ENCODE peak calls at places on chromosomes 11 and 22, in seven cellular contexts. One of them, this sample, is unnamed.

GRCh38 chr11:59532620-59533019 is 21.3 kb downstream of the OR4D9 start:
- DNase-seq in amygdala: no peak
- DNase-seq in osteocyte: no peak
- DNase-seq in stimulated activated CD4-positive, alpha-beta T cell treated with anti-CD3 and anti-CD28 coated beads, Interleukin-4, amount 100 ng/mL, for 4 hours: no peak
- DNase-seq in skeletal muscle cell: no peak
- DNase-seq in HuH-7.5: no peak
- DNase-seq in activated gamma-delta T cell treated with Interleukin-2 at 50 U/mL for 16 hours: no peak
- DNase-seq in this sample: no peak

GRCh38 chr11:46380340-46381045 is 976 bp upstream of the MDK start:
- DNase-seq in osteocyte: no peak
- DNase-seq in activated gamma-delta T cell treated with Interleukin-2 at 50 U/mL for 16 hours: peak; percentile 44
- DNase-seq in skeletal muscle cell: no peak
- DNase-seq in stimulated activated CD4-positive, alpha-beta T cell treated with anti-CD3 and anti-CD28 coated beads, Interleukin-4, amount 100 ng/mL, for 4 hours: peak; percentile 65
- DNase-seq in HuH-7.5: peak; percentile 79
- DNase-seq in amygdala: no peak
- DNase-seq in this sample: peak; percentile 58

GRCh38 chr22:22201185-22201924 is 43.2 kb upstream of the VPREB1 start:
- DNase-seq in activated gamma-delta T cell treated with Interleukin-2 at 50 U/mL for 16 hours: peak; percentile 43
- DNase-seq in HuH-7.5: no peak
- DNase-seq in amygdala: no peak
- DNase-seq in osteocyte: no peak
- DNase-seq in stimulated activated CD4-positive, alpha-beta T cell treated with anti-CD3 and anti-CD28 coated beads, Interleukin-4, amount 100 ng/mL, for 4 hours: no peak
- DNase-seq in skeletal muscle cell: peak; percentile 4
- DNase-seq in this sample: peak; percentile 20

GRCh38 chr11:26599421-26599820 is 27.4 kb upstream of the MUC15 start:
- DNase-seq in stimulated activated CD4-positive, alpha-beta T cell treated with anti-CD3 and anti-CD28 coated beads, Interleukin-4, amount 100 ng/mL, for 4 hours: no peak
- DNase-seq in HuH-7.5: no peak
- DNase-seq in skeletal muscle cell: peak; percentile 65
- DNase-seq in activated gamma-delta T cell treated with Interleukin-2 at 50 U/mL for 16 hours: no peak
- DNase-seq in amygdala: no peak
- DNase-seq in osteocyte: no peak
- DNase-seq in this sample: peak; percentile 49

GRCh38 chr11:73140213-73141030 is 1.7 kb downstream of the FCHSD2 start:
- DNase-seq in osteocyte: peak; percentile 84
- DNase-seq in HuH-7.5: peak; percentile 56
- DNase-seq in activated gamma-delta T cell treated with Interleukin-2 at 50 U/mL for 16 hours: no peak
- DNase-seq in amygdala: no peak
- DNase-seq in skeletal muscle cell: no peak
- DNase-seq in stimulated activated CD4-positive, alpha-beta T cell treated with anti-CD3 and anti-CD28 coated beads, Interleukin-4, amount 100 ng/mL, for 4 hours: no peak
- DNase-seq in this sample: peak; percentile 36

GRCh38 chr11:109303342-109303741 is 118.6 kb upstream of the C11orf87 start:
- DNase-seq in skeletal muscle cell: no peak
- DNase-seq in osteocyte: no peak
- DNase-seq in activated gamma-delta T cell treated with Interleukin-2 at 50 U/mL for 16 hours: no peak
- DNase-seq in stimulated activated CD4-positive, alpha-beta T cell treated with anti-CD3 and anti-CD28 coated beads, Interleukin-4, amount 100 ng/mL, for 4 hours: no peak
- DNase-seq in amygdala: no peak
- DNase-seq in HuH-7.5: no peak
- DNase-seq in this sample: peak; percentile 23

GRCh38 chr11:62542750-62543567 is 3.6 kb downstream of the AHNAK start:
- DNase-seq in osteocyte: peak; percentile 93
- DNase-seq in amygdala: peak; percentile 48
- DNase-seq in skeletal muscle cell: no peak
- DNase-seq in stimulated activated CD4-positive, alpha-beta T cell treated with anti-CD3 and anti-CD28 coated beads, Interleukin-4, amount 100 ng/mL, for 4 hours: peak; percentile 65
- DNase-seq in activated gamma-delta T cell treated with Interleukin-2 at 50 U/mL for 16 hours: peak; percentile 63
- DNase-seq in HuH-7.5: peak; percentile 91
- DNase-seq in this sample: peak; percentile 95

GRCh38 chr22:43995057-43995685 is 28.9 kb upstream of the PARVB start:
- DNase-seq in osteocyte: no peak
- DNase-seq in HuH-7.5: no peak
- DNase-seq in amygdala: no peak
- DNase-seq in stimulated activated CD4-positive, alpha-beta T cell treated with anti-CD3 and anti-CD28 coated beads, Interleukin-4, amount 100 ng/mL, for 4 hours: no peak
- DNase-seq in skeletal muscle cell: no peak
- DNase-seq in activated gamma-delta T cell treated with Interleukin-2 at 50 U/mL for 16 hours: no peak
- DNase-seq in this sample: no peak

GRCh38 chr11:1863352-1864215 is 10.7 kb downstream of the LSP1 start:
- DNase-seq in stimulated activated CD4-positive, alpha-beta T cell treated with anti-CD3 and anti-CD28 coated beads, Interleukin-4, amount 100 ng/mL, for 4 hours: no peak
- DNase-seq in osteocyte: peak; percentile 98
- DNase-seq in amygdala: no peak
- DNase-seq in skeletal muscle cell: peak; percentile 79
- DNase-seq in activated gamma-delta T cell treated with Interleukin-2 at 50 U/mL for 16 hours: no peak
- DNase-seq in HuH-7.5: no peak
- DNase-seq in this sample: peak; percentile 75

GRCh38 chr11:128772814-128773213 is 78.9 kb downstream of the FLI1 start:
- DNase-seq in activated gamma-delta T cell treated with Interleukin-2 at 50 U/mL for 16 hours: peak; percentile 68
- DNase-seq in stimulated activated CD4-positive, alpha-beta T cell treated with anti-CD3 and anti-CD28 coated beads, Interleukin-4, amount 100 ng/mL, for 4 hours: peak; percentile 29
- DNase-seq in HuH-7.5: no peak
- DNase-seq in amygdala: no peak
- DNase-seq in skeletal muscle cell: no peak
- DNase-seq in osteocyte: no peak
- DNase-seq in this sample: peak; percentile 76

GRCh38 chr22:23773247-23774113 is 831 bp downstream of the MMP11 start:
- DNase-seq in stimulated activated CD4-positive, alpha-beta T cell treated with anti-CD3 and anti-CD28 coated beads, Interleukin-4, amount 100 ng/mL, for 4 hours: no peak
- DNase-seq in HuH-7.5: no peak
- DNase-seq in skeletal muscle cell: no peak
- DNase-seq in osteocyte: no peak
- DNase-seq in activated gamma-delta T cell treated with Interleukin-2 at 50 U/mL for 16 hours: no peak
- DNase-seq in amygdala: no peak
- DNase-seq in this sample: no peak

GRCh38 chr11:65468874-65469333 is 29.9 kb upstream of the MALAT1 start:
- DNase-seq in HuH-7.5: peak; percentile 73
- DNase-seq in stimulated activated CD4-positive, alpha-beta T cell treated with anti-CD3 and anti-CD28 coated beads, Interleukin-4, amount 100 ng/mL, for 4 hours: peak; percentile 23
- DNase-seq in osteocyte: no peak
- DNase-seq in activated gamma-delta T cell treated with Interleukin-2 at 50 U/mL for 16 hours: peak; percentile 50
- DNase-seq in amygdala: no peak
- DNase-seq in skeletal muscle cell: no peak
- DNase-seq in this sample: peak; percentile 97

GRCh38 chr11:131904756-131905155 is 534.3 kb downstream of the NTM start:
- DNase-seq in osteocyte: no peak
- DNase-seq in activated gamma-delta T cell treated with Interleukin-2 at 50 U/mL for 16 hours: no peak
- DNase-seq in HuH-7.5: no peak
- DNase-seq in stimulated activated CD4-positive, alpha-beta T cell treated with anti-CD3 and anti-CD28 coated beads, Interleukin-4, amount 100 ng/mL, for 4 hours: no peak
- DNase-seq in amygdala: no peak
- DNase-seq in skeletal muscle cell: no peak
- DNase-seq in this sample: no peak